ENCODE peak calls at places on chromosomes 11 and 22, in four cellular contexts. B is effector memory CD4-positive, alpha-beta T cell; R is right atrium auricular region; U is lower lobe of right lung. Z is an unnamed sample.

GRCh38 chr11:121964591-121964990 is 151.4 kb downstream of the BLID start:
- DNase-seq in U (no peak), R (no peak), B (no peak), Z (peak; percentile 37)

GRCh38 chr22:43526951-43527350 is 115.1 kb downstream of the MPPED1 start:
- DNase-seq in U (no peak), B (no peak), R (no peak), Z (no peak)

GRCh38 chr11:47259178-47259977 is 1.6 kb downstream of the NR1H3 start:
- DNase-seq in U (peak; percentile 48), B (no peak), R (no peak), Z (no peak)

GRCh38 chr11:63833048-63833447 is 5.9 kb upstream of the MARK2 start:
- DNase-seq in U (no peak), B (no peak), R (no peak), Z (no peak)

GRCh38 chr11:17541330-17541885 is 2.8 kb downstream of the USH1C start:
- DNase-seq in U (no peak), R (no peak), B (no peak), Z (no peak)

GRCh38 chr11:76739798-76740197 is 43.4 kb upstream of the TSKU start:
- DNase-seq in R (no peak), B (no peak), U (no peak), Z (no peak)

GRCh38 chr11:19819148-19819547 is 106.5 kb downstream of the NAV2 start:
- DNase-seq in U (peak; percentile 63), B (no peak), R (no peak), Z (no peak)

GRCh38 chr11:74731301-74732094 is at the start of gene CHRDL2:
- DNase-seq in U (no peak), R (no peak), B (no peak), Z (no peak)

GRCh38 chr11:11770921-11771484 is 70.8 kb upstream of the USP47 start:
- DNase-seq in B (no peak), R (no peak), U (no peak), Z (no peak)

GRCh38 chr11:78351193-78351592 is 66.4 kb downstream of the GAB2 start:
- DNase-seq in R (no peak), U (no peak), B (no peak), Z (no peak)

GRCh38 chr11:122791836-122792235 is 46.5 kb upstream of the CRTAM start:
- DNase-seq in R (no peak), B (no peak), U (no peak), Z (no peak)

GRCh38 chr22:49648053-49648452 is 179.6 kb downstream of the BRD1 start:
- DNase-seq in R (no peak), U (no peak), B (no peak), Z (no peak)

GRCh38 chr11:112160452-112160851 is 3.4 kb downstream of the IL18 start:
- DNase-seq in B (no peak), R (no peak), U (no peak), Z (no peak)

GRCh38 chr11:58057481-58057880 is 26.7 kb downstream of the OR6Q1 start:
- DNase-seq in B (no peak), U (no peak), R (no peak), Z (no peak)

GRCh38 chr22:44026630-44027511 is 2.8 kb downstream of the PARVB start:
- DNase-seq in U (peak; percentile 89), R (peak; percentile 93), B (peak; percentile 34), Z (no peak)

GRCh38 chr11:96015911-96016565 is 92.1 kb upstream of the MTMR2 start:
- DNase-seq in U (no peak), R (no peak), B (peak; percentile 12), Z (peak; percentile 74)

GRCh38 chr11:33534575-33534974 is 166.1 kb downstream of the C11orf91 start:
- DNase-seq in R (no peak), U (no peak), B (no peak), Z (no peak)

GRCh38 chr11:29676993-29677392 is 339.8 kb downstream of the KCNA4 start:
- DNase-seq in U (no peak), B (no peak), R (no peak), Z (no peak)

GRCh38 chr11:117903505-117904382 is 25.5 kb downstream of the TMPRSS13 start:
- DNase-seq in B (no peak), U (no peak), R (no peak), Z (no peak)

DNA sequence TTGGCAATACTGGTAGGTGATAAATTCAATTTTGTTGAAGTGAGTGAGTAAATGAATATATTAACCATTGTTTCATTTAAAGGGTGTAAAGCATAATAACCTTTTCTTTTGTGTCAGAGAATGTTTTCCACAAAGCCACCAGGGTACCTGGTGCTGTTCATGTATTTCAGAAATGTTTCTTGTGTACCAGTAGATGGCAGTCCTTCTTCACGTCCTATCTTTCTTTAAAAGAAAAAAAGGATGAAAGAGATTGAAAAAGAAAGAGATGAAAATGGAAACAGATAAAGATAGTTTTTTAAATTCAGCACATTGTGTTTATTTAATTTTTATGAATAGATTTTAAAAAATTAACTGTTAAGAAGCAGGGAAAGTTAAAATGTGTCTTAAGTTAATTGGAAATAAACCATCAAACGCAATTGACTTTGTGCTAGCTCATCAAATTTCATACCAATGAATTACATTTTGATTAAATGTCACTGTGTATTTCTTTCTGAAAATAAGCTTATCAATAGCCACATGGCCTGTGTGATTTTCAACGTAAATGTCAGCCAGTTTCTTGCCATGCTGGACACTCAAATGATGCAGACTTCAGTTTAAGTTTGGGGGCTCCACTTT is 65.5 kb upstream of the CHORDC1 start:
- DNase-seq in U (no peak), R (no peak), B (no peak), Z (peak; percentile 32)
- H3K4me3 ChIP-seq in U (no peak overlapping the region), R (no peak overlapping the region), B (no peak overlapping the region), Z (no peak overlapping the region)

GRCh38 chr11:7578276-7578955 is 64.6 kb downstream of the PPFIBP2 start:
- DNase-seq in R (no peak), U (no peak), B (no peak), Z (no peak)
- H3K4me3 ChIP-seq in R (peak overlapping the region; percentile 40), U (peak overlapping the region; percentile 36), B (peak overlapping the region; percentile 13), Z (peak overlapping the region; percentile 30)

GRCh38 chr11:134711563-134711962 is 299.5 kb upstream of the B3GAT1 start:
- DNase-seq in R (no peak), B (no peak), U (no peak), Z (no peak)
- H3K4me3 ChIP-seq in R (no peak overlapping the region), B (no peak overlapping the region), U (no peak overlapping the region), Z (no peak overlapping the region)

GRCh38 chr22:26513852-26514251 is 1.6 kb upstream of the TFIP11 start:
- DNase-seq in B (no peak), R (no peak), U (no peak), Z (no peak)
- H3K4me3 ChIP-seq in B (no peak overlapping the region), R (no peak overlapping the region), U (no peak overlapping the region), Z (no peak overlapping the region)

GRCh38 chr11:104968856-104969776 is 742 bp upstream of the CASP4 start:
- DNase-seq in U (peak; percentile 44), R (peak; percentile 70), B (no peak), Z (no peak)
- H3K4me3 ChIP-seq in U (peak overlapping the region; percentile 67), R (peak overlapping the region; percentile 53), B (peak overlapping the region; percentile 76), Z (no peak overlapping the region)

DNA sequence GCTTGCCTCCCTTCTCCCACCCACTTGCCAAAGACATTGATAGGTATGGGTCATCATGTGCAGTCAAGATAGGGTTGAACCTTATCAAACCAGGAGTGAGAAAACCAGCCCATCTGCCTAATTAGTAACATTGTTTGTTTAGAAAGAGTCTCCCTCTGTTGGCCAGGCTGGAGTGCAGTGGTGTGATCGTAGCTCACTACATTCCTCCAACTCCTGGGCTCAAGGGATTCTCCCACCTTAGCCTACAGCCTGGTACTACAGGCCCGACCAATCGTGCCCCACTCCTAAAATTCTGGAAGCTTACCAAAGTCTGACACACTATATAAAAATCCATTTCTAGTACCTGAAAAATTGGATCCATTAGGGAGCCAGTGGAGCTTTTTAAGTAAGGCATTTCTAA is 4.5 kb downstream of the C11orf71 start:
- DNase-seq in B (no peak), R (no peak), U (no peak), Z (no peak)
- H3K4me3 ChIP-seq in B (no peak overlapping the region), R (no peak overlapping the region), U (no peak overlapping the region), Z (no peak overlapping the region)

GRCh38 chr11:73234403-73235181 is 16.5 kb downstream of the P2RY2 start:
- DNase-seq in B (no peak), R (no peak), U (no peak), Z (no peak)

GRCh38 chr11:73237471-73238290 is 19.6 kb downstream of the P2RY2 start:
- DNase-seq in R (no peak), B (no peak), U (no peak), Z (no peak)

GRCh38 chr11:73235236-73235786 is 17.2 kb downstream of the P2RY2 start:
- DNase-seq in U (no peak), B (no peak), R (no peak), Z (no peak)

GRCh38 chr11:73236879-73237278 is 18.8 kb downstream of the P2RY2 start:
- DNase-seq in B (no peak), U (peak; percentile 70), R (no peak), Z (no peak)

DNA sequence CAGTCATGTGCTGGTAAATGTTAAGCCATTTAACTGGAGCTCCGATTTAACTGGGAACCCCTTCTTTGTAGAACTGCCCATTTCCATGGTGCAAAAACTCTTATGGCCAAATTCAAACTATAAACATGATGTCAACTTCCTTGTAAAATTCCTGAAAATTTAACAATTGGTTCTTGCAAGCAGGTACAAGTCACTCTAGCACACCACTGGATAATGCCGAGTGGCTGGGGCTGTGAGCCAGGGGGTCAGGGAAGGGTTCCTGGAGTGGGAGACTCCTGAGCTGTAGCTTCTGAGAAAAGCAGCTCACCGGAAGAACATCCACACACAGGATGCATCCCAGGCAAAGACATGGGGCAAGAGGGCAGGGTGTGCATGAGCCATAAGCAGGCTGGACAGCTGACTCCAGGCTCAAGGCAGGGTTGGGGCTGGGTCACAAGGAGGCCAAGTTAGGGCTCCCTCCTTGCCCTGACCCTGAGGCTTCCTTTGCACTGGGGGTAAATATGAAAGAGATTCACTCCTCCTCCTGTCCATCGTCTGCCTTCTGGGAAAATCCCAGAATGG is 18.2 kb downstream of the P2RY2 start:
- DNase-seq in R (no peak), U (no peak), B (no peak), Z (no peak)
- H3K4me3 ChIP-seq in R (no peak overlapping the region), U (no peak overlapping the region), B (no peak overlapping the region), Z (no peak overlapping the region)

DNA sequence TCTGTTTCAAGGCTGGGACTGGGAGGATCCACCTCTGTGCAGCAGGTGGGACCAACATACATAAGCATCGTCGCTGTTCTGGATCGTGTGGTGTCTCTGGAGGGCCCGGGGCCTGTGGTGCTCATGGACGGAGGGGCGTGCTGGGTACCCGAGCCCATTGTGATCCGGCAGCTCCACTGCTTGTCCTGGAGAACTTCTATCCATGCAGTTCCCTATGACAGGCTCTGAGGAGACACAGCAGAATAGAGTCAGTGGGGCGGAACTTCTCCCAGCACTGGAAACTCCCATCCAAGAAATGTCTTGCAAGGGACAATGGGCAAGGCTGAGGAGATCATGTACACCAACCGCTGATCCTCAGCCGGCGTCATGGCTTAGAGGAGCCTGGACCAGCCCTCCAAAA is 11.6 kb upstream of the APOA1 start:
- DNase-seq in B (no peak), U (no peak), R (no peak), Z (no peak)
- H3K4me3 ChIP-seq in B (no peak overlapping the region), U (no peak overlapping the region), R (no peak overlapping the region), Z (no peak overlapping the region)

Z was measured in Jurkat, Clone E6-1.